ENCODE peak calls at places on chromosomes 6 and 20, in nine cellular contexts. Y, S, I, E, V, R, C, Q and D are unnamed samples. For H3K27me3, the result is how much of the 10 kb centered on the place peaks cover.

GRCh38 chr6:143176090-143177021 is 115.7 kb downstream of the AIG1 start:
- DNase-seq in V (no peak), C (no peak), E (no peak), S (no peak), Q (peak), R (no peak), Y (no peak), I (peak), D (peak)

GRCh38 chr6:47187883-47188587 is 121.7 kb downstream of the TNFRSF21 start:
- DNase-seq in Y (no peak), R (no peak), C (no peak), I (no peak), Q (no peak), S (no peak), V (no peak), E (no peak), D (no peak)

GRCh38 chr6:138785980-138786379 is 9.9 kb upstream of the ECT2L start:
- DNase-seq in E (no peak), S (no peak), Y (no peak), R (no peak), C (no peak), V (no peak), I (no peak), Q (no peak), D (no peak)

GRCh38 chr6:130965657-130966056 is 97.4 kb downstream of the EPB41L2 start:
- DNase-seq in R (no peak), Q (no peak), V (no peak), I (no peak), C (no peak), S (no peak), E (no peak), Y (no peak), D (no peak)

GRCh38 chr6:145948328-145948727 is 15.8 kb downstream of the SHPRH start:
- DNase-seq in E (no peak), S (no peak), Q (no peak), I (no peak), V (no peak), C (no peak), Y (no peak), R (no peak), D (no peak)

GRCh38 chr6:121515615-121516265 is 80.3 kb downstream of the GJA1 start:
- DNase-seq in R (no peak), I (peak), Q (no peak), V (no peak), S (no peak), Y (no peak), E (no peak), C (no peak), D (no peak)

GRCh38 chr6:96212076-96212475 is 196.3 kb downstream of the FUT9 start:
- DNase-seq in V (no peak), Y (no peak), Q (no peak), E (no peak), S (no peak), R (no peak), C (no peak), I (no peak), D (no peak)

GRCh38 chr20:23782366-23782983 is 31.7 kb upstream of the CST1 start:
- DNase-seq in R (no peak), I (peak), S (no peak), E (no peak), V (peak), C (no peak), Q (no peak), Y (no peak), D (no peak)

GRCh38 chr6:46302176-46302575 is 131.4 kb upstream of the ENPP5 start:
- DNase-seq in I (no peak), R (no peak), Q (no peak), E (no peak), C (no peak), S (no peak), V (no peak), Y (no peak), D (no peak)

GRCh38 chr20:7090753-7091310 is 323.3 kb downstream of the BMP2 start:
- DNase-seq in I (no peak), V (no peak), Q (no peak), Y (no peak), R (no peak), E (no peak), C (no peak), S (no peak), D (no peak)

GRCh38 chr6:20647585-20647984 is 113.3 kb downstream of the CDKAL1 start:
- DNase-seq in Q (no peak), I (no peak), C (no peak), E (no peak), V (no peak), S (no peak), R (no peak), Y (no peak), D (no peak)

GRCh38 chr6:107646176-107646575 is 156.3 kb downstream of the SOBP start:
- DNase-seq in I (no peak), Y (no peak), S (no peak), Q (no peak), C (no peak), R (peak), V (no peak), E (no peak), D (no peak)

GRCh38 chr6:56618050-56618449 is 24.6 kb downstream of the DST start:
- DNase-seq in E (no peak), Y (no peak), C (no peak), R (no peak), S (no peak), I (no peak), V (no peak), Q (no peak), D (no peak)

GRCh38 chr20:270517-270916 is 13.0 kb downstream of the DEFB132 start:
- DNase-seq in I (no peak), C (no peak), E (no peak), V (no peak), S (no peak), Q (no peak), R (no peak), Y (peak), D (no peak)

GRCh38 chr20:20017852-20018245 is 687 bp downstream of the NAA20 start:
- DNase-seq in C (no peak), V (no peak), Y (no peak), E (no peak), Q (no peak), S (no peak), R (no peak), I (no peak), D (no peak)

GRCh38 chr6:106525111-106525884 is 104.0 kb downstream of the RTN4IP1 start:
- DNase-seq in R (no peak), Y (no peak), I (no peak), E (no peak), Q (no peak), V (no peak), S (no peak), C (no peak), D (no peak)

GRCh38 chr6:27558028-27558724 is 85.3 kb upstream of the ZNF184 start:
- DNase-seq in Y (no peak), V (no peak), I (no peak), Q (no peak), R (no peak), S (no peak), C (no peak), E (no peak), D (no peak)
- H3K27me3 ChIP-seq in Y (under half), V (under half), I (under half), Q (half or more), R (half or more), S (half or more), C (half or more), E (half or more), D (under half)

DNA sequence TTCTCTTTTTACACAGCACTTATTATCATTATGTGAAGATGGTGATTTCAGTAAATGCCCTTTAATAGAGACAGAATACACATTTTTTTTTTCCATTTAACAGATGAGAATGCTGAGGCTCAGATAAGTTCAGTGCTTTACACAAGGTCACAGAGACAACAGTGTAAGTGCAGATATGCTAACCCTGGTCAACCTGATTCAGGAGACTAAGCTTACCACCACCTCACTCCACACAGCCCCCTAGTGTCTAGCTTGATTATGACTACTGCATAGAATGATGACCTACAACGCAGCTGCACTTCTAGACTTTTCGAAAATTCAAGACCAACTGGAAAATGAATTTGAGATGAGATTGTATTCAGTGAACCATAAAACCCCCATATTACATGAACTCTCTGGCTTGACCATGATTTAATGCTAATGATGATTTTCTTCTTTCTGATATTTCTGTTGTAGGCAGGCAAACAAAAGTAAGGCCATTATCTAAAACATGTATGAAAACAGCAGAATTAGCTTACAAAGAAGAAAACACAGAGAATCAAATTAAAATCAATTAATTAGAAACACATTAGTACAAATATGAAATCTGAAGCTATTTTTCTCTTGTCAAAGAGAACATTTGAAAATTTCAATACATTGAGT is 212.1 kb upstream of the PHACTR1 start:
- DNase-seq in Q (no peak), Y (no peak), S (no peak), I (no peak), V (no peak), E (no peak), R (no peak), C (no peak), D (peak)
- TF ChIP-seq CTCF in Q (peak), Y (peak), S (no peak), I (peak), V (peak), E (no peak), R (peak), C (no peak), D (peak)

DNA sequence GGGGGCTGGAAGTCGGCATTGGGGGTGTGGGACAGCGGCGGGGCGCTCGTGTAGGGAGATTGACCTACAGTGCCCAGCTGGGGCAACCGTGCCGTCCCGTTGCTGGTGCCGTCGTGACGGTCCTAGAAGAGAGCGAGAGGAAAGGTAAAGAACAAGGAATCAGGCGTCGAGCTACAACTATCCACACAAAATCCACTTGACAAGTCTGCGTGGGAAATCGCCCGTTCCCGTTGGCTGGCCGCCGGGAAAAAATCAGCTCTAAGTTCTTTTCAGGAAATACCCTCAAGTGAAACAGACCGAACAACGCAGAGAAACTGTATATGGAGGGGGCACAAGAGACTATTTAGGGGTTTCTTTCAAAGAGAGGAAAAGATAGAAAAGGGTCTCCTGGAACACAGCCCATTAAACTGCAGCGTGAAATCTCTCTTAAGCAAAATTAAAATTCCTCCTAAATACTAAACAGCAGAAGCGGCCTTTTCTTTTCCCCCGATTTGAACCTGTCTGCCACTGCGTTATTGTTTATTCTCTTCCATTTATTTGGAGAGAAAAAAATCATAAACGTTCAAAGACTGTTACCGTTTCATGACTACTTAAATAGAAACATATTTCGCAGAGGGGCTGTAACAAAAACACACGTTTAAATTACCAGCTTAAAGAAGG is 4.5 kb downstream of the TFAP2A start:
- DNase-seq in E (no peak), C (no peak), I (no peak), Y (no peak), V (no peak), Q (no peak), R (no peak), S (no peak), D (no peak)
- H3K27me3 ChIP-seq in E (half or more), C (under half), I (half or more), Y (under half), V (half or more), Q (half or more), R (half or more), S (half or more), D (under half)

GRCh38 chr6:38722727-38723334 is 7.7 kb downstream of the DNAH8 start:
- DNase-seq in S (no peak), Q (no peak), E (no peak), Y (no peak), V (no peak), R (no peak), C (no peak), I (no peak), D (no peak)

GRCh38 chr6:38719358-38719757 is 4.2 kb downstream of the DNAH8 start:
- DNase-seq in Q (no peak), C (no peak), R (no peak), I (no peak), E (no peak), Y (no peak), V (no peak), S (no peak), D (no peak)

GRCh38 chr6:38716825-38717224 is 1.7 kb downstream of the DNAH8 start:
- DNase-seq in V (no peak), Q (no peak), R (no peak), C (no peak), E (no peak), I (no peak), Y (no peak), S (no peak), D (no peak)

GRCh38 chr6:38722037-38722436 is 6.9 kb downstream of the DNAH8 start:
- DNase-seq in I (no peak), S (no peak), Q (no peak), R (no peak), Y (no peak), V (no peak), C (no peak), E (no peak), D (no peak)

GRCh38 chr6:38720295-38720694 is 5.2 kb downstream of the DNAH8 start:
- DNase-seq in V (no peak), S (no peak), Y (no peak), R (no peak), C (no peak), Q (no peak), I (no peak), E (no peak), D (no peak)
- TF ChIP-seq CTCF in V (peak), S (no peak), Y (peak), R (no peak), C (no peak), Q (no peak), I (peak), E (no peak), D (peak)

GRCh38 chr6:33213989-33214335 is 5.7 kb downstream of the RING1 start:
- DNase-seq in S (peak), V (no peak), C (no peak), R (no peak), I (no peak), Y (peak), Q (no peak), E (no peak), D (no peak)

GRCh38 chr6:33215281-33215680 is 7.0 kb downstream of the RING1 start:
- DNase-seq in S (no peak), R (no peak), E (no peak), C (no peak), V (no peak), Y (no peak), Q (no peak), I (no peak), D (no peak)

GRCh38 chr6:33217246-33217645 is 8.9 kb downstream of the RING1 start:
- DNase-seq in Y (peak), S (no peak), V (no peak), E (no peak), R (no peak), C (no peak), I (no peak), Q (no peak), D (no peak)

GRCh38 chr6:33217681-33218080 is 9.4 kb downstream of the RING1 start:
- DNase-seq in R (no peak), V (no peak), C (no peak), Q (no peak), Y (no peak), I (no peak), S (no peak), E (no peak), D (no peak)

GRCh38 chr6:33215761-33216649 is 7.7 kb downstream of the RING1 start:
- DNase-seq in I (no peak), V (no peak), Q (no peak), R (no peak), S (no peak), Y (no peak), E (no peak), C (no peak), D (no peak)
- H3K27me3 ChIP-seq in I (under half), V (under half), Q (under half), R (under half), S (under half), Y (under half), E (under half), C (under half), D (under half)

GRCh38 chr6:75568965-75569364 is 32.7 kb upstream of the SENP6 start:
- DNase-seq in E (no peak), I (no peak), V (no peak), R (no peak), C (no peak), Q (no peak), S (no peak), Y (no peak), D (no peak)

GRCh38 chr6:75568100-75568499 is 33.6 kb upstream of the SENP6 start:
- DNase-seq in S (no peak), Y (no peak), Q (no peak), R (no peak), V (no peak), I (no peak), C (no peak), E (no peak), D (no peak)

GRCh38 chr6:75566137-75566767 is 35.4 kb upstream of the SENP6 start:
- DNase-seq in E (no peak), Q (no peak), C (no peak), R (no peak), S (no peak), V (no peak), I (no peak), Y (no peak), D (no peak)

GRCh38 chr6:75557068-75557467 is 44.6 kb upstream of the SENP6 start:
- DNase-seq in R (no peak), E (no peak), C (no peak), I (no peak), Y (no peak), S (no peak), V (no peak), Q (no peak), D (no peak)

DNA sequence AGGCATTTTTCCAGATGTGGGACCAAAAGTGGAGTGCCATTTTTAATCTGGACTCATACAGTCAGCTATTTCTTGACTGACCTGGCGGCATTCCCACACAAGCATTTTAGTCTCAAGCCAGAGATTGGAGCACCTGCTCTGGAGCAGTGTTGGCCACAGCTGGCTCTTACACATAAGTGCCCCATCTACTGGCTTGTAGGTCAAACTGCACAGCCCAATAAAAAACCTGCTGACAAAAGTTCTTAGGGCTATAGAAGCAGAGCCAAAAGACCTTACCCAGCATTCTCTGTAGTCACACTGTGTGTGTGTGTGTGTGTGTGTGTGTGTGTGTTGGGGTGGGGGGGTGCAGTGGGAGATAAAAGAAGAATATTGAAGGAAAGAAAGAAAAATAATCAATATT is 38.6 kb upstream of the SENP6 start:
- DNase-seq in Q (no peak), C (no peak), Y (no peak), V (peak), I (peak), S (no peak), R (no peak), E (no peak), D (no peak)
- TF ChIP-seq CTCF in Q (peak), C (no peak), Y (peak), V (peak), I (peak), S (no peak), R (no peak), E (no peak), D (peak)

DNA sequence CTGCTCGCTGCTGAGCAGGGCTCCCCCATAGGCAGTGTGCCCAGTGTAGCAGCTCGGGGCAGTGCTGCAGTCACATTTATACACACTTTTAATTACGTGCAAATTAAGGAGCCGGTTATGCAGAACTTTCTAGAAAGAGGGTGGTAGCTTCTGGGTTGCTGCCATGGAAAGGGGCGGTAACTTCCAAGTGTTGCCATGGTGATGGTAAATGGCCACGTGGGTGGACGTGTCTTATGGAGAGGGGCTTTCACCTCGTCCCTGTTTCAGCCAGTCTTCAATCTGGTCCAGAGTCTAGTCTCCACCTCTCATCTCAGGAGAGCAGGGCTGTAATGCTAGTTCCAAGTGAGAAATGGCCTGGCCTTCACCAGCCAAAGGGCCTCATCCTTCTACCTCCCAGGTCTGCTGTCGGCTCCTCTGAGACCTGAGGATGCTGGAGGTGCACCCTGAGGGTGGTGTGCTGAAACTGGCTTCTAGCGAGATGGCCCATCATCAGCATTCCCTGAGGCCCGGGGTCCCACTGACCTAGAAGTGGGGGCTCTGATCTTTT is 180.5 kb upstream of the PMEPA1 start:
- DNase-seq in I (no peak), Y (peak), C (no peak), R (no peak), S (no peak), E (no peak), V (no peak), Q (no peak), D (no peak)
- H3K27me3 ChIP-seq in I (under half), Y (under half), C (under half), R (under half), S (under half), E (under half), V (under half), Q (under half), D (under half)

GRCh38 chr6:36546958-36547645 is at the start of gene STK38:
- DNase-seq in E (peak), R (peak), V (peak), Q (peak), Y (peak), C (peak), I (peak), S (peak), D (peak)
- TF ChIP-seq CTCF in E (peak), R (no peak), V (peak), Q (no peak), Y (peak), C (no peak), I (peak), S (no peak), D (peak)

GRCh38 chr20:38338849-38339520 is 7.3 kb upstream of the LBP start:
- DNase-seq in Q (no peak), C (no peak), R (no peak), S (no peak), Y (no peak), I (peak), V (peak), E (no peak), D (no peak)
- H3K27me3 ChIP-seq in Q (under half), C (under half), R (under half), S (under half), Y (under half), I (under half), V (under half), E (under half), D (under half)